ENCODE peak calls at places on chromosomes 3 and 15, in six cellular contexts. N is stomach, I is ovary, W is tibial nerve, Z is mammary epithelial cell, O is left ventricle myocardium inferior. T is an unnamed sample. For H3K4me1, the result is how much of the 10 kb centered on the place peaks cover.

GRCh38 chr3:25830373-25831305 is 40.7 kb downstream of the OXSM start:
- DNase-seq in N (no peak), W (no peak), Z (no peak), I (no peak), O (no peak), T (no peak)

GRCh38 chr3:58640700-58641372 is 25.7 kb downstream of the FAM3D start:
- DNase-seq in N (peak), W (peak), I (peak), O (peak), Z (peak), T (peak)

GRCh38 chr3:49248828-49249227 is 28.2 kb downstream of the C3orf62 start:
- DNase-seq in Z (peak), W (peak), N (no peak), O (no peak), I (no peak), T (no peak)

GRCh38 chr3:65639444-65639843 is 399.3 kb downstream of the MAGI1 start:
- DNase-seq in Z (no peak), W (no peak), I (no peak), O (no peak), N (no peak), T (no peak)

GRCh38 chr3:177838951-177839350 is 641.7 kb upstream of the TBL1XR1 start:
- DNase-seq in Z (no peak), N (no peak), O (no peak), W (no peak), I (no peak), T (no peak)

GRCh38 chr3:133644768-133645167 is 17.0 kb downstream of the TOPBP1 start:
- DNase-seq in W (no peak), N (no peak), Z (peak), O (no peak), I (no peak), T (no peak)

GRCh38 chr15:77179541-77179998 is 108.7 kb upstream of the TSPAN3 start:
- DNase-seq in I (no peak), O (no peak), W (no peak), Z (no peak), N (no peak), T (no peak)

GRCh38 chr15:48469681-48470080 is 138.5 kb downstream of the DUT start:
- DNase-seq in N (no peak), Z (no peak), O (no peak), W (no peak), I (no peak), T (no peak)

GRCh38 chr15:51075364-51075763 is 19.3 kb downstream of the TNFAIP8L3 start:
- DNase-seq in Z (no peak), N (no peak), W (no peak), O (peak), I (no peak), T (peak)

GRCh38 chr3:3662610-3663009 is 136.6 kb upstream of the LRRN1 start:
- DNase-seq in I (no peak), O (no peak), N (no peak), Z (peak), W (no peak), T (no peak)

GRCh38 chr3:183178833-183179549 is 16.5 kb upstream of the LAMP3 start:
- DNase-seq in N (peak), W (peak), I (peak), O (peak), Z (peak), T (no peak)

GRCh38 chr3:160012108-160012507 is 23.5 kb downstream of the IL12A start:
- DNase-seq in I (no peak), N (no peak), Z (no peak), W (no peak), O (no peak), T (no peak)

GRCh38 chr3:138400651-138401070 is 33.8 kb upstream of the ESYT3 start:
- DNase-seq in W (no peak), O (no peak), N (no peak), I (no peak), Z (no peak), T (no peak)

GRCh38 chr3:147906275-147906674 is 497.1 kb downstream of the ZIC1 start:
- DNase-seq in O (no peak), N (no peak), I (no peak), Z (peak), W (no peak), T (no peak)

DNA sequence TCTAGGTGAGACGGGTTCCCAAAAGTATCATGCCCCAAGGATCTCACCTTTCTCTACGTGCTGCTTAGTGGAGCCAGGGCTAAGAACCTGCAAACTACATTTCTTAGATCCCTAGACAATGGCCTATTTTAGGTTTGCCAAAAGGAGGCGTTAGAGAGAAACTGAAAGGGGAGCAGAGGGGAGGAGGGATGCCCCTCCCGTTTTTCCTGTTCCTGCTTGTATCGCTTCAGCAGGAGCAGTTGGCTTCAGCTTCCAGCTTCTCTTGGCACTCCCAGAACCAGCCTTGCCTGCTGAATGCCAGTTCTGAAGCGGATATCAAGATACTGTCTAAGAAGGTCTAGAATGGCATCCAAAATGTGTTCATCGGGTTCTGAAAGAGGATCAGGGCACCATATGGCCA is 58.4 kb upstream of the ABHD17C start:
- DNase-seq in Z (peak), I (no peak), W (no peak), N (peak), O (no peak), T (no peak)
- TF ChIP-seq CTCF in Z (no peak), I (no peak), W (no peak), N (no peak), O (no peak), T (no peak)

DNA sequence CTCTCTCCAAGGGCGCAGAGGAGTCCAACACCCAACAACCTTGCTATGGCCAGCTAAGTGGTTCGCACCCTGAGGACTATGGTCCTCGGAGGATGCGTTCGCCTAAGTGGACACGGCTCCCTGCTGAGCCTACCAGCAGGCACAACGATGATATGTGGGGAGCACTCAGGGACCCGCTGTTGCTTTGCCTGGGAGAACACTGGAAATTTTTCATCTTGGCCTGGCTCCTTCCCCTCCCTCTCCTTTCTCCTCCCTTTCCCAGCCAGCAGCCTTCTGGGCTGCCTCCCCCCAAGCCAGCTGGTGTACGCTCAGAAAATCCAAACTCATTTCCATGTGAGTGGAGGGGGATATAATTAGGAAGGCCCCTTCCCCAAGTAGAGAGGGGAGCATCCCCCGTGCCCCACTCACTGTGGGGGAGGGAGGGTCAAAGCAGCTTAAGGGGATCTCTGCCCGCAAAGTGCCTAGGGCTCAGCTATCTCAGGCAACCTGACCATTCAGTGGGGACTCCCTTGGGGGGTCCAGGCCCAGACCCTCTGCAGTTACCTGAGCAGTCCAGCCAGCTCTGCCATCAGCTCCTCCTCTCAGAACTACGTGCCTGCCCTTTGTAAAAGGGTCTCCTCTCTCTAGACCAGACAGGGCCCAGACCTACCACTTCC is 630 bp upstream of the SEMA7A start:
- DNase-seq in W (no peak), I (no peak), Z (no peak), N (no peak), O (no peak), T (no peak)
- H3K4me1 ChIP-seq in W (under half), I (under half), Z (under half), N (under half), O (under half), T (under half)

GRCh38 chr15:84638103-84638502 is 16.0 kb downstream of the WDR73 start:
- DNase-seq in Z (peak), W (no peak), O (no peak), N (no peak), I (no peak), T (no peak)
- TF ChIP-seq CTCF in Z (no peak), W (no peak), O (no peak), N (no peak), I (no peak), T (no peak)

GRCh38 chr15:38691365-38691764 is 126.8 kb upstream of the RASGRP1 start:
- DNase-seq in I (no peak), N (no peak), Z (no peak), W (no peak), O (no peak), T (no peak)
- H3K4me1 ChIP-seq in I (under half), N (under half), Z (under half), W (under half), O (under half), T (under half)

GRCh38 chr3:112117826-112118571 is 15.0 kb downstream of the GCSAM start:
- DNase-seq in Z (no peak), O (no peak), N (no peak), I (no peak), W (no peak), T (no peak)
- TF ChIP-seq CTCF in Z (no peak), O (no peak), N (no peak), I (no peak), W (no peak), T (no peak)

GRCh38 chr15:63379492-63380150 is 2.0 kb downstream of the CA12 start:
- DNase-seq in N (no peak), I (no peak), Z (peak), W (no peak), O (no peak), T (no peak)

GRCh38 chr15:63381301-63382192 is at the start of gene CA12:
- DNase-seq in O (peak), N (peak), I (peak), W (no peak), Z (peak), T (no peak)

GRCh38 chr15:63380151-63380827 is 1.4 kb downstream of the CA12 start:
- DNase-seq in I (no peak), N (no peak), O (no peak), Z (no peak), W (no peak), T (no peak)

GRCh38 chr15:63380828-63381282 is 791 bp downstream of the CA12 start:
- DNase-seq in N (no peak), W (no peak), Z (no peak), I (no peak), O (no peak), T (no peak)

GRCh38 chr15:63378946-63379345 is 2.7 kb downstream of the CA12 start:
- DNase-seq in I (no peak), Z (no peak), O (no peak), N (no peak), W (no peak), T (no peak)
- H3K4me1 ChIP-seq in I (under half), Z (half or more), O (under half), N (under half), W (under half), T (under half)

DNA sequence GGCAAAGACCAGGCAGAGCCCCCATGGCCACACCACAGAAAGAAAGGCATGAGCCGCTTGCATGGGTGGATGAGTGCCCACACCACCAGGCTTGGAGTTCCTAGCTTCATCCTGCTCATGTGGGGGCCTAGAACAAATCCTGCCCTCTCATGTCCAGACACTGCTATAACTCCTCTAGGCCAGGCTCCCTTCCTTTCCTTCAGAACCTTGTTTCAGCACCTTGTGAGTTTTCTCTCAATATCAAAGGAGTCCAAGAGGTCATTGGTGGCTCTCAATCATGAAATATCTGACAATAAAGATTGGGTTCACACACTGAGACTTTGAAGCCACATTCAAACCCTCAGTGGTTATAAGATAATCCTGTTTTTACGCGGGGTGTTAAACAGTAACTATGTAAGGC is 12.7 kb downstream of the SLC6A20 start:
- DNase-seq in W (no peak), O (no peak), I (no peak), Z (no peak), N (no peak), T (no peak)
- TF ChIP-seq CTCF in W (no peak), O (no peak), I (no peak), Z (no peak), N (no peak), T (no peak)

GRCh38 chr15:67079361-67079760 is 14.0 kb downstream of the SMAD3 start:
- DNase-seq in W (no peak), O (no peak), N (no peak), I (no peak), Z (no peak), T (no peak)

GRCh38 chr15:67082007-67082536 is 16.7 kb downstream of the SMAD3 start:
- DNase-seq in I (no peak), N (peak), W (no peak), O (no peak), Z (no peak), T (no peak)

GRCh38 chr15:67080118-67080899 is 14.9 kb downstream of the SMAD3 start:
- DNase-seq in N (peak), W (peak), O (peak), Z (peak), I (peak), T (no peak)

GRCh38 chr15:67083135-67083766 is 17.8 kb downstream of the SMAD3 start:
- DNase-seq in I (no peak), N (no peak), O (no peak), W (no peak), Z (no peak), T (no peak)

DNA sequence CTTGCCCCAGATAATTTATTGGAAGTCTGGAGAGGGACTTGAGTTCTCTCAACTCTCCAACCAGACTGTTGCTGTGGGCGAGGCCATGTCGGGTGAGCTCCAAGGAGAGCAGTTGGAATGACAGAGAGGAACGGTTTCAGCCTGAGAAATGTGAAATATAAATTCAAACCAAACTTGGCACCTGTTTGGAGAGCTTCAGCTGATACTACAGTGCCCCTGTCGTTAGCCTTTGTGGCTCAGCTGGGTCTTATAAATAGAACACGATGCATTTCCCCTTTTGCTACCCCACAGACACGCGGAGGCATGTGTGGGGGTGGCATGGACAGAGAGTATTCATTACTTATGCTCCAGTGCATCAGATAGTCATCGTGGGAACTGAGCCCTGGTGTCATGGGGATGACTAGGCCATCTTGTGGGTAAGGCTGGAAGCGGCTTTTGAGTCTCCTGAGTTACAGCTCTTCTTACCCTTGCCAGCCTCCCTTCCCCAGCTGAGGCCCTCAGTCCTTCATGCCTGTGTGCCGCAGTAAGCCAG is 15.6 kb downstream of the SMAD3 start:
- DNase-seq in W (peak), I (no peak), O (peak), N (no peak), Z (peak), T (peak)
- H3K4me1 ChIP-seq in W (half or more), I (under half), O (half or more), N (half or more), Z (under half), T (under half)